ENCODE peak calls at places on chromosomes 6 and 20, in ten cellular contexts. One of them, this sample, is unnamed.

GRCh38 chr6:7414811-7415210 is 25.2 kb downstream of the RIOK1 start:
- DNase-seq in BE2C: no peak
- DNase-seq in ascending aorta: no peak
- DNase-seq in activated T-cell treated with anti-CD3 and anti-CD28 coated beads for 24 hours: no peak
- DNase-seq in A549: no peak
- DNase-seq in substantia nigra: no peak
- DNase-seq in iris pigment epithelial cell: peak
- DNase-seq in stimulated activated CD4-positive, alpha-beta T cell treated with anti-CD3 and anti-CD28 coated beads, Interleukin-15, amount 100 ng/mL, for 1 hour: no peak
- DNase-seq in fibroblast of the conjunctiva: no peak
- DNase-seq in activated CD8-positive, alpha-beta memory T cell treated with anti-CD3 and anti-CD28 coated beads for 48 hours: no peak
- DNase-seq in this sample: no peak

GRCh38 chr6:21360353-21360752 is 233.2 kb upstream of the SOX4 start:
- DNase-seq in fibroblast of the conjunctiva: no peak
- DNase-seq in substantia nigra: no peak
- DNase-seq in activated CD8-positive, alpha-beta memory T cell treated with anti-CD3 and anti-CD28 coated beads for 48 hours: no peak
- DNase-seq in BE2C: no peak
- DNase-seq in ascending aorta: no peak
- DNase-seq in activated T-cell treated with anti-CD3 and anti-CD28 coated beads for 24 hours: no peak
- DNase-seq in A549: no peak
- DNase-seq in iris pigment epithelial cell: no peak
- DNase-seq in stimulated activated CD4-positive, alpha-beta T cell treated with anti-CD3 and anti-CD28 coated beads, Interleukin-15, amount 100 ng/mL, for 1 hour: no peak
- DNase-seq in this sample: no peak

GRCh38 chr6:111920581-111920980 is 47.3 kb upstream of the FYN start:
- DNase-seq in activated T-cell treated with anti-CD3 and anti-CD28 coated beads for 24 hours: no peak
- DNase-seq in substantia nigra: no peak
- DNase-seq in BE2C: no peak
- DNase-seq in iris pigment epithelial cell: no peak
- DNase-seq in A549: no peak
- DNase-seq in fibroblast of the conjunctiva: no peak
- DNase-seq in ascending aorta: no peak
- DNase-seq in activated CD8-positive, alpha-beta memory T cell treated with anti-CD3 and anti-CD28 coated beads for 48 hours: no peak
- DNase-seq in stimulated activated CD4-positive, alpha-beta T cell treated with anti-CD3 and anti-CD28 coated beads, Interleukin-15, amount 100 ng/mL, for 1 hour: no peak
- DNase-seq in this sample: no peak

GRCh38 chr6:22732186-22732970 is 163.0 kb downstream of the HDGFL1 start:
- DNase-seq in activated T-cell treated with anti-CD3 and anti-CD28 coated beads for 24 hours: no peak
- DNase-seq in fibroblast of the conjunctiva: no peak
- DNase-seq in stimulated activated CD4-positive, alpha-beta T cell treated with anti-CD3 and anti-CD28 coated beads, Interleukin-15, amount 100 ng/mL, for 1 hour: no peak
- DNase-seq in A549: no peak
- DNase-seq in ascending aorta: no peak
- DNase-seq in substantia nigra: no peak
- DNase-seq in activated CD8-positive, alpha-beta memory T cell treated with anti-CD3 and anti-CD28 coated beads for 48 hours: no peak
- DNase-seq in BE2C: no peak
- DNase-seq in iris pigment epithelial cell: peak
- DNase-seq in this sample: no peak

GRCh38 chr6:108200631-108201030 is 34.8 kb downstream of the NR2E1 start:
- DNase-seq in activated T-cell treated with anti-CD3 and anti-CD28 coated beads for 24 hours: no peak
- DNase-seq in ascending aorta: no peak
- DNase-seq in iris pigment epithelial cell: peak
- DNase-seq in fibroblast of the conjunctiva: peak
- DNase-seq in BE2C: no peak
- DNase-seq in stimulated activated CD4-positive, alpha-beta T cell treated with anti-CD3 and anti-CD28 coated beads, Interleukin-15, amount 100 ng/mL, for 1 hour: no peak
- DNase-seq in activated CD8-positive, alpha-beta memory T cell treated with anti-CD3 and anti-CD28 coated beads for 48 hours: no peak
- DNase-seq in A549: peak
- DNase-seq in substantia nigra: no peak
- DNase-seq in this sample: no peak

GRCh38 chr6:157813757-157814455 is 9.1 kb upstream of the SNX9 start:
- DNase-seq in BE2C: no peak
- DNase-seq in ascending aorta: no peak
- DNase-seq in A549: no peak
- DNase-seq in iris pigment epithelial cell: peak
- DNase-seq in activated CD8-positive, alpha-beta memory T cell treated with anti-CD3 and anti-CD28 coated beads for 48 hours: no peak
- DNase-seq in fibroblast of the conjunctiva: peak
- DNase-seq in activated T-cell treated with anti-CD3 and anti-CD28 coated beads for 24 hours: no peak
- DNase-seq in substantia nigra: no peak
- DNase-seq in stimulated activated CD4-positive, alpha-beta T cell treated with anti-CD3 and anti-CD28 coated beads, Interleukin-15, amount 100 ng/mL, for 1 hour: no peak
- DNase-seq in this sample: no peak

GRCh38 chr6:2127484-2127911 is 117.9 kb downstream of the GMDS start:
- DNase-seq in substantia nigra: no peak
- DNase-seq in fibroblast of the conjunctiva: no peak
- DNase-seq in activated T-cell treated with anti-CD3 and anti-CD28 coated beads for 24 hours: peak
- DNase-seq in activated CD8-positive, alpha-beta memory T cell treated with anti-CD3 and anti-CD28 coated beads for 48 hours: peak
- DNase-seq in iris pigment epithelial cell: no peak
- DNase-seq in stimulated activated CD4-positive, alpha-beta T cell treated with anti-CD3 and anti-CD28 coated beads, Interleukin-15, amount 100 ng/mL, for 1 hour: no peak
- DNase-seq in BE2C: no peak
- DNase-seq in A549: no peak
- DNase-seq in ascending aorta: peak
- DNase-seq in this sample: no peak

GRCh38 chr6:150719861-150720260 is 120.2 kb downstream of the PLEKHG1 start:
- DNase-seq in substantia nigra: no peak
- DNase-seq in activated CD8-positive, alpha-beta memory T cell treated with anti-CD3 and anti-CD28 coated beads for 48 hours: no peak
- DNase-seq in iris pigment epithelial cell: no peak
- DNase-seq in stimulated activated CD4-positive, alpha-beta T cell treated with anti-CD3 and anti-CD28 coated beads, Interleukin-15, amount 100 ng/mL, for 1 hour: no peak
- DNase-seq in fibroblast of the conjunctiva: no peak
- DNase-seq in A549: no peak
- DNase-seq in BE2C: no peak
- DNase-seq in activated T-cell treated with anti-CD3 and anti-CD28 coated beads for 24 hours: no peak
- DNase-seq in ascending aorta: no peak
- DNase-seq in this sample: no peak

GRCh38 chr6:137095651-137096238 is 51.0 kb upstream of the IL20RA start:
- DNase-seq in BE2C: no peak
- DNase-seq in iris pigment epithelial cell: no peak
- DNase-seq in substantia nigra: no peak
- DNase-seq in activated T-cell treated with anti-CD3 and anti-CD28 coated beads for 24 hours: no peak
- DNase-seq in activated CD8-positive, alpha-beta memory T cell treated with anti-CD3 and anti-CD28 coated beads for 48 hours: no peak
- DNase-seq in A549: no peak
- DNase-seq in fibroblast of the conjunctiva: no peak
- DNase-seq in stimulated activated CD4-positive, alpha-beta T cell treated with anti-CD3 and anti-CD28 coated beads, Interleukin-15, amount 100 ng/mL, for 1 hour: no peak
- DNase-seq in ascending aorta: no peak
- DNase-seq in this sample: no peak

GRCh38 chr6:26507658-26508057 is 7.6 kb downstream of the BTN1A1 start:
- DNase-seq in fibroblast of the conjunctiva: no peak
- DNase-seq in activated CD8-positive, alpha-beta memory T cell treated with anti-CD3 and anti-CD28 coated beads for 48 hours: no peak
- DNase-seq in substantia nigra: no peak
- DNase-seq in iris pigment epithelial cell: no peak
- DNase-seq in A549: no peak
- DNase-seq in BE2C: no peak
- DNase-seq in stimulated activated CD4-positive, alpha-beta T cell treated with anti-CD3 and anti-CD28 coated beads, Interleukin-15, amount 100 ng/mL, for 1 hour: no peak
- DNase-seq in activated T-cell treated with anti-CD3 and anti-CD28 coated beads for 24 hours: no peak
- DNase-seq in ascending aorta: no peak
- DNase-seq in this sample: no peak

GRCh38 chr20:47724398-47724797 is 60.9 kb downstream of the SULF2 start:
- DNase-seq in activated CD8-positive, alpha-beta memory T cell treated with anti-CD3 and anti-CD28 coated beads for 48 hours: no peak
- DNase-seq in iris pigment epithelial cell: no peak
- DNase-seq in A549: no peak
- DNase-seq in BE2C: peak
- DNase-seq in ascending aorta: no peak
- DNase-seq in substantia nigra: no peak
- DNase-seq in fibroblast of the conjunctiva: no peak
- DNase-seq in stimulated activated CD4-positive, alpha-beta T cell treated with anti-CD3 and anti-CD28 coated beads, Interleukin-15, amount 100 ng/mL, for 1 hour: no peak
- DNase-seq in activated T-cell treated with anti-CD3 and anti-CD28 coated beads for 24 hours: no peak
- DNase-seq in this sample: no peak

GRCh38 chr6:56760842-56761241 is 118.2 kb upstream of the DST start:
- DNase-seq in substantia nigra: no peak
- DNase-seq in A549: no peak
- DNase-seq in fibroblast of the conjunctiva: no peak
- DNase-seq in ascending aorta: no peak
- DNase-seq in activated CD8-positive, alpha-beta memory T cell treated with anti-CD3 and anti-CD28 coated beads for 48 hours: no peak
- DNase-seq in stimulated activated CD4-positive, alpha-beta T cell treated with anti-CD3 and anti-CD28 coated beads, Interleukin-15, amount 100 ng/mL, for 1 hour: no peak
- DNase-seq in iris pigment epithelial cell: no peak
- DNase-seq in activated T-cell treated with anti-CD3 and anti-CD28 coated beads for 24 hours: no peak
- DNase-seq in BE2C: no peak
- DNase-seq in this sample: no peak

GRCh38 chr6:124234806-124235205 is 431.1 kb downstream of the NKAIN2 start:
- DNase-seq in iris pigment epithelial cell: no peak
- DNase-seq in activated T-cell treated with anti-CD3 and anti-CD28 coated beads for 24 hours: no peak
- DNase-seq in stimulated activated CD4-positive, alpha-beta T cell treated with anti-CD3 and anti-CD28 coated beads, Interleukin-15, amount 100 ng/mL, for 1 hour: no peak
- DNase-seq in activated CD8-positive, alpha-beta memory T cell treated with anti-CD3 and anti-CD28 coated beads for 48 hours: no peak
- DNase-seq in BE2C: no peak
- DNase-seq in fibroblast of the conjunctiva: no peak
- DNase-seq in ascending aorta: no peak
- DNase-seq in A549: no peak
- DNase-seq in substantia nigra: no peak
- DNase-seq in this sample: no peak

GRCh38 chr6:3229566-3230274 is 2.3 kb upstream of the TUBB2B start:
- DNase-seq in activated CD8-positive, alpha-beta memory T cell treated with anti-CD3 and anti-CD28 coated beads for 48 hours: no peak
- DNase-seq in fibroblast of the conjunctiva: no peak
- DNase-seq in stimulated activated CD4-positive, alpha-beta T cell treated with anti-CD3 and anti-CD28 coated beads, Interleukin-15, amount 100 ng/mL, for 1 hour: no peak
- DNase-seq in iris pigment epithelial cell: peak
- DNase-seq in activated T-cell treated with anti-CD3 and anti-CD28 coated beads for 24 hours: no peak
- DNase-seq in A549: no peak
- DNase-seq in substantia nigra: peak
- DNase-seq in ascending aorta: no peak
- DNase-seq in BE2C: peak
- DNase-seq in this sample: no peak

GRCh38 chr6:129280719-129281118 is 397.8 kb downstream of the LAMA2 start:
- DNase-seq in ascending aorta: no peak
- DNase-seq in substantia nigra: no peak
- DNase-seq in activated T-cell treated with anti-CD3 and anti-CD28 coated beads for 24 hours: peak
- DNase-seq in A549: no peak
- DNase-seq in BE2C: no peak
- DNase-seq in activated CD8-positive, alpha-beta memory T cell treated with anti-CD3 and anti-CD28 coated beads for 48 hours: peak
- DNase-seq in fibroblast of the conjunctiva: no peak
- DNase-seq in stimulated activated CD4-positive, alpha-beta T cell treated with anti-CD3 and anti-CD28 coated beads, Interleukin-15, amount 100 ng/mL, for 1 hour: no peak
- DNase-seq in iris pigment epithelial cell: no peak
- DNase-seq in this sample: no peak

GRCh38 chr6:132333639-132334516 is 67.4 kb downstream of the MOXD1 start:
- DNase-seq in activated T-cell treated with anti-CD3 and anti-CD28 coated beads for 24 hours: no peak
- DNase-seq in ascending aorta: no peak
- DNase-seq in A549: peak
- DNase-seq in activated CD8-positive, alpha-beta memory T cell treated with anti-CD3 and anti-CD28 coated beads for 48 hours: no peak
- DNase-seq in substantia nigra: no peak
- DNase-seq in BE2C: no peak
- DNase-seq in fibroblast of the conjunctiva: peak
- DNase-seq in iris pigment epithelial cell: peak
- DNase-seq in stimulated activated CD4-positive, alpha-beta T cell treated with anti-CD3 and anti-CD28 coated beads, Interleukin-15, amount 100 ng/mL, for 1 hour: no peak
- DNase-seq in this sample: no peak